ENCODE peak calls at places on chromosomes 4 and X, in eight cellular contexts. One of them, this sample, is unnamed.

GRCh38 chrX:104335765-104336164 is 81.0 kb upstream of the ESX1 start:
- DNase-seq in cardiac muscle cell: no peak
- DNase-seq in right atrium auricular region: no peak
- DNase-seq in GM13977: no peak
- DNase-seq in spleen: no peak
- DNase-seq in AG04450: no peak
- DNase-seq in fibroblast of lung: peak; percentile 95
- DNase-seq in MM.1S: no peak
- DNase-seq in this sample: no peak

GRCh38 chrX:130304587-130305368 is 34.9 kb upstream of the SLC25A14 start:
- DNase-seq in fibroblast of lung: no peak
- DNase-seq in cardiac muscle cell: no peak
- DNase-seq in right atrium auricular region: no peak
- DNase-seq in spleen: no peak
- DNase-seq in GM13977: no peak
- DNase-seq in AG04450: no peak
- DNase-seq in MM.1S: no peak
- DNase-seq in this sample: no peak

GRCh38 chrX:150036181-150036580 is 97.9 kb upstream of the EOLA2 start:
- DNase-seq in AG04450: no peak
- DNase-seq in fibroblast of lung: peak; percentile 65
- DNase-seq in spleen: no peak
- DNase-seq in cardiac muscle cell: no peak
- DNase-seq in GM13977: no peak
- DNase-seq in MM.1S: no peak
- DNase-seq in right atrium auricular region: no peak
- DNase-seq in this sample: no peak

GRCh38 chr4:75564023-75564422 is 8.2 kb downstream of the ODAPH start:
- DNase-seq in AG04450: no peak
- DNase-seq in right atrium auricular region: no peak
- DNase-seq in MM.1S: no peak
- DNase-seq in GM13977: no peak
- DNase-seq in spleen: no peak
- DNase-seq in cardiac muscle cell: no peak
- DNase-seq in fibroblast of lung: no peak
- DNase-seq in this sample: no peak

GRCh38 chrX:118823263-118824172 is at the start of gene ZCCHC12:
- DNase-seq in AG04450: no peak
- DNase-seq in cardiac muscle cell: peak; percentile 87
- DNase-seq in MM.1S: peak; percentile 61
- DNase-seq in fibroblast of lung: peak; percentile 66
- DNase-seq in spleen: peak; percentile 80
- DNase-seq in GM13977: peak; percentile 56
- DNase-seq in right atrium auricular region: no peak
- DNase-seq in this sample: no peak

GRCh38 chr4:160426233-160426632 is 1323.4 kb downstream of the RAPGEF2 start:
- DNase-seq in cardiac muscle cell: no peak
- DNase-seq in right atrium auricular region: no peak
- DNase-seq in fibroblast of lung: no peak
- DNase-seq in AG04450: no peak
- DNase-seq in GM13977: no peak
- DNase-seq in spleen: no peak
- DNase-seq in MM.1S: no peak
- DNase-seq in this sample: no peak

GRCh38 chrX:155215443-155216178 is 649 bp upstream of the VBP1 start:
- DNase-seq in GM13977: no peak
- DNase-seq in right atrium auricular region: no peak
- DNase-seq in fibroblast of lung: no peak
- DNase-seq in spleen: no peak
- DNase-seq in cardiac muscle cell: no peak
- DNase-seq in MM.1S: no peak
- DNase-seq in AG04450: no peak
- DNase-seq in this sample: no peak

GRCh38 chr4:748461-748860 is 42.8 kb downstream of the PCGF3 start:
- DNase-seq in fibroblast of lung: no peak
- DNase-seq in MM.1S: no peak
- DNase-seq in GM13977: no peak
- DNase-seq in cardiac muscle cell: no peak
- DNase-seq in spleen: no peak
- DNase-seq in right atrium auricular region: no peak
- DNase-seq in AG04450: no peak
- DNase-seq in this sample: peak; percentile 70

GRCh38 chrX:141839856-141840255 is 1.7 kb downstream of the MAGEC3 start:
- DNase-seq in right atrium auricular region: no peak
- DNase-seq in fibroblast of lung: peak; percentile 57
- DNase-seq in GM13977: no peak
- DNase-seq in spleen: no peak
- DNase-seq in AG04450: no peak
- DNase-seq in MM.1S: no peak
- DNase-seq in cardiac muscle cell: no peak
- DNase-seq in this sample: no peak

GRCh38 chrX:18833071-18833731 is 125.8 kb downstream of the PPEF1 start:
- DNase-seq in AG04450: no peak
- DNase-seq in fibroblast of lung: peak; percentile 45
- DNase-seq in MM.1S: no peak
- DNase-seq in right atrium auricular region: peak; percentile 68
- DNase-seq in spleen: no peak
- DNase-seq in GM13977: no peak
- DNase-seq in cardiac muscle cell: no peak
- DNase-seq in this sample: no peak

GRCh38 chr4:48748949-48749596 is 31.0 kb downstream of the FRYL start:
- DNase-seq in spleen: no peak
- DNase-seq in right atrium auricular region: no peak
- DNase-seq in fibroblast of lung: peak; percentile 17
- DNase-seq in AG04450: no peak
- DNase-seq in GM13977: no peak
- DNase-seq in MM.1S: no peak
- DNase-seq in cardiac muscle cell: peak; percentile 48
- DNase-seq in this sample: no peak

GRCh38 chr4:121650741-121651140 is 46.0 kb downstream of the ANXA5 start:
- DNase-seq in AG04450: no peak
- DNase-seq in right atrium auricular region: no peak
- DNase-seq in fibroblast of lung: no peak
- DNase-seq in GM13977: no peak
- DNase-seq in cardiac muscle cell: no peak
- DNase-seq in MM.1S: no peak
- DNase-seq in spleen: no peak
- DNase-seq in this sample: no peak

GRCh38 chr4:145203400-145203799 is 23.0 kb upstream of the OTUD4 start:
- DNase-seq in right atrium auricular region: no peak
- DNase-seq in fibroblast of lung: no peak
- DNase-seq in cardiac muscle cell: no peak
- DNase-seq in MM.1S: no peak
- DNase-seq in GM13977: no peak
- DNase-seq in spleen: no peak
- DNase-seq in AG04450: no peak
- DNase-seq in this sample: no peak

GRCh38 chrX:72110051-72110926 is 21.4 kb downstream of the RTL5 start:
- DNase-seq in AG04450: no peak
- DNase-seq in cardiac muscle cell: no peak
- DNase-seq in spleen: no peak
- DNase-seq in MM.1S: no peak
- DNase-seq in right atrium auricular region: no peak
- DNase-seq in fibroblast of lung: no peak
- DNase-seq in GM13977: no peak
- DNase-seq in this sample: no peak

GRCh38 chr4:49032440-49033161 is 46.5 kb downstream of the CWH43 start:
- DNase-seq in spleen: no peak
- DNase-seq in right atrium auricular region: no peak
- DNase-seq in AG04450: no peak
- DNase-seq in GM13977: peak; percentile 6
- DNase-seq in MM.1S: peak; percentile 45
- DNase-seq in cardiac muscle cell: no peak
- DNase-seq in fibroblast of lung: no peak
- DNase-seq in this sample: no peak

GRCh38 chrX:151153086-151153485 is 23.3 kb upstream of the GPR50 start:
- DNase-seq in cardiac muscle cell: peak; percentile 34
- DNase-seq in GM13977: no peak
- DNase-seq in MM.1S: no peak
- DNase-seq in spleen: no peak
- DNase-seq in right atrium auricular region: no peak
- DNase-seq in AG04450: no peak
- DNase-seq in fibroblast of lung: peak; percentile 37
- DNase-seq in this sample: no peak

GRCh38 chr4:143700060-143700419 is 435 bp downstream of the FREM3 start:
- DNase-seq in cardiac muscle cell: peak; percentile 29
- DNase-seq in AG04450: no peak
- DNase-seq in spleen: peak; percentile 67
- DNase-seq in fibroblast of lung: peak; percentile 16
- DNase-seq in MM.1S: no peak
- DNase-seq in GM13977: peak; percentile 13
- DNase-seq in right atrium auricular region: no peak
- DNase-seq in this sample: no peak

GRCh38 chr4:60945641-60946040 is 254.5 kb upstream of the ADGRL3 start:
- DNase-seq in GM13977: no peak
- DNase-seq in AG04450: no peak
- DNase-seq in cardiac muscle cell: no peak
- DNase-seq in fibroblast of lung: peak; percentile 43
- DNase-seq in MM.1S: no peak
- DNase-seq in right atrium auricular region: no peak
- DNase-seq in spleen: no peak
- DNase-seq in this sample: no peak

GRCh38 chr4:77010841-77011354 is 61.3 kb downstream of the SEPTIN11 start:
- DNase-seq in MM.1S: no peak
- DNase-seq in fibroblast of lung: peak; percentile 88
- DNase-seq in right atrium auricular region: no peak
- DNase-seq in spleen: no peak
- DNase-seq in AG04450: no peak
- DNase-seq in cardiac muscle cell: no peak
- DNase-seq in GM13977: no peak
- DNase-seq in this sample: no peak

GRCh38 chrX:51825432-51825831 is 68.0 kb upstream of the MAGED1 start:
- DNase-seq in fibroblast of lung: no peak
- DNase-seq in right atrium auricular region: no peak
- DNase-seq in spleen: no peak
- DNase-seq in cardiac muscle cell: no peak
- DNase-seq in GM13977: no peak
- DNase-seq in AG04450: no peak
- DNase-seq in MM.1S: peak; percentile 17
- DNase-seq in this sample: no peak

GRCh38 chrX:51876441-51876840 is 17.0 kb upstream of the MAGED1 start:
- DNase-seq in right atrium auricular region: no peak
- DNase-seq in GM13977: no peak
- DNase-seq in MM.1S: no peak
- DNase-seq in cardiac muscle cell: no peak
- DNase-seq in spleen: no peak
- DNase-seq in AG04450: no peak
- DNase-seq in fibroblast of lung: peak; percentile 79
- DNase-seq in this sample: no peak

GRCh38 chr4:14871676-14872430 is 130.4 kb upstream of the CPEB2 start:
- DNase-seq in MM.1S: peak; percentile 61
- DNase-seq in fibroblast of lung: no peak
- DNase-seq in cardiac muscle cell: peak; percentile 59
- DNase-seq in AG04450: no peak
- DNase-seq in spleen: no peak
- DNase-seq in right atrium auricular region: no peak
- DNase-seq in GM13977: no peak
- DNase-seq in this sample: no peak
- TF ChIP-seq CTCF in MM.1S: peak; percentile 48
- TF ChIP-seq CTCF in fibroblast of lung: no peak
- TF ChIP-seq CTCF in cardiac muscle cell: peak; percentile 23
- TF ChIP-seq CTCF in AG04450: peak; percentile 8
- TF ChIP-seq CTCF in spleen: no peak
- TF ChIP-seq CTCF in right atrium auricular region: no peak
- TF ChIP-seq CTCF in GM13977: peak; percentile 39
- TF ChIP-seq CTCF in this sample: peak; percentile 37

DNA sequence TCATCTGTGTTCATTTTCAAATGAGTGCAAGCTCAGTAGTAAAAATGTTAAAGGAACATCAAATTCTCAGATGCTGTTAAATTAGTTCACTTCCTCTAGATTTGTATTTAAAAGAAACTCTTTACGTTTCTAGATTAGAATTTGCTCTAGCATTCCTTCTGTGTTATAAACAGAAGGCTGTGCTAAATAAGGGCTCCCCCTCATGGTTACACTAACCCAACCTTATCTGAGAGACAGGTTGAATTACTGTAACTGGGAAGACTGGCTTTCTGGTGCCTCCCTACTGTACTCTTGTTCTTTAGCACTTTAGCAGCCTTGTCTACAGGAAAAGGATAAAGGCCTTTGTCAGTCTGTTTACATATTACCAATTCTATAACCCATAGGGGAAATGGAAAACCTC is 56.8 kb downstream of the RXFP1 start:
- DNase-seq in MM.1S: peak; percentile 14
- DNase-seq in right atrium auricular region: no peak
- DNase-seq in spleen: no peak
- DNase-seq in AG04450: no peak
- DNase-seq in fibroblast of lung: peak; percentile 30
- DNase-seq in cardiac muscle cell: peak; percentile 31
- DNase-seq in GM13977: no peak
- DNase-seq in this sample: no peak
- TF ChIP-seq CTCF in MM.1S: peak; percentile 33
- TF ChIP-seq CTCF in right atrium auricular region: no peak
- TF ChIP-seq CTCF in spleen: no peak
- TF ChIP-seq CTCF in AG04450: peak; percentile 58
- TF ChIP-seq CTCF in fibroblast of lung: peak; percentile 56
- TF ChIP-seq CTCF in cardiac muscle cell: peak; percentile 47
- TF ChIP-seq CTCF in GM13977: peak; percentile 20
- TF ChIP-seq CTCF in this sample: peak; percentile 72

DNA sequence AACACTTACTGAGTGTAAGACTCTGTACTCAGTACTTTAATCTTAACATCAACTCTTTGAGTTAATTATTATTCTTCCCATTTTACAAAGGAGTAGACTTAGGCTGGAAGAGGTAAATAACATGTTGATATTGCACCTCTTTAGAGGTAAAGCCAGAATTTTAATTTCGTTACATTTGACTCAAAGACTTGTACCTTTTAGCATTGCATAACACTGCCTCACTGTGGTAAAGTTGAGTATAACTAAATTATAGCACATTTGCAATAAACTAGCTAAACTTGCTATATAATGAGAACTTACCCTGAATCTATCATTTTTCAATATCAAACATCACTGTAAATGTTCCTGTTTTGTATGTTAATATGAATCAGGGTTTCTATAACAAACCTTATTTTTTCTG is 218.5 kb downstream of the PRR32 start:
- DNase-seq in cardiac muscle cell: peak; percentile 16
- DNase-seq in MM.1S: peak; percentile 33
- DNase-seq in fibroblast of lung: no peak
- DNase-seq in right atrium auricular region: no peak
- DNase-seq in GM13977: peak; percentile 7
- DNase-seq in spleen: no peak
- DNase-seq in AG04450: no peak
- DNase-seq in this sample: no peak
- TF ChIP-seq CTCF in cardiac muscle cell: no peak
- TF ChIP-seq CTCF in MM.1S: peak; percentile 49
- TF ChIP-seq CTCF in fibroblast of lung: no peak
- TF ChIP-seq CTCF in right atrium auricular region: no peak
- TF ChIP-seq CTCF in GM13977: peak; percentile 41
- TF ChIP-seq CTCF in spleen: no peak
- TF ChIP-seq CTCF in AG04450: no peak
- TF ChIP-seq CTCF in this sample: peak; percentile 58

DNA sequence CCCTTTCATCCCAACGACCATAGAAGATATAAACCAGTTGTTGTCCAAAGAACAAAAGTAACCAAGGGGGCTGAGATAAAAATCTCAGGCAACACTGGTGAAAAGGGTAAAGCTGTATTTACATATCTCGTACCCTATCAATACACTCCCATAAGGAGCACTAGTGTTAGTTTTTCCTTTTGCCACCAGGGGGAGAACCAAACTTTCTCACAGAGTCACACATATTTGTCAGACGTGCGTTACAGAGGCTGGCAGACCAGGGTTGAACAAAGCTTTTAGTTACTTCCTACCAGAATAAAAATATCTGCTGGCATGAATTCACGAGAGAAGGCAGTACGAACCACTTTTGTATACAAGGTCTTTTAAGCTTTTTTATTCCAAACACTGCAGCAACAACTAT is 88.3 kb downstream of the AMELX start:
- DNase-seq in MM.1S: peak; percentile 40
- DNase-seq in right atrium auricular region: no peak
- DNase-seq in GM13977: peak; percentile 17
- DNase-seq in fibroblast of lung: peak; percentile 45
- DNase-seq in AG04450: peak; percentile 18
- DNase-seq in spleen: no peak
- DNase-seq in cardiac muscle cell: peak; percentile 23
- DNase-seq in this sample: no peak
- TF ChIP-seq CTCF in MM.1S: peak; percentile 49
- TF ChIP-seq CTCF in right atrium auricular region: no peak
- TF ChIP-seq CTCF in GM13977: peak; percentile 56
- TF ChIP-seq CTCF in fibroblast of lung: peak; percentile 47
- TF ChIP-seq CTCF in AG04450: peak; percentile 55
- TF ChIP-seq CTCF in spleen: no peak
- TF ChIP-seq CTCF in cardiac muscle cell: peak; percentile 57
- TF ChIP-seq CTCF in this sample: peak; percentile 81

This sample was measured in chondrocyte.